ENCODE peak calls at places on chromosomes 4 and X, in five cellular contexts. S is A549; I is CD8-positive, alpha-beta T cell; U is left lung; Y is CD4-positive, alpha-beta memory T cell. X is an unnamed sample.

GRCh38 chr4:10111067-10111801 is 5.4 kb downstream of the WDR1 start:
- DNase-seq in U (no peak), S (no peak), I (no peak), Y (no peak), X (no peak)

GRCh38 chr4:175273995-175274753 is 356.0 kb downstream of the ADAM29 start:
- DNase-seq in S (no peak), I (no peak), Y (no peak), U (no peak), X (no peak)

GRCh38 chrX:12975670-12975965 is 708 bp downstream of the TMSB4X start:
- DNase-seq in Y (no peak), I (no peak), S (no peak), U (peak; percentile 83), X (no peak)

GRCh38 chr4:1856920-1857699 is 1.2 kb upstream of the LETM1 start:
- DNase-seq in Y (no peak), I (no peak), U (no peak), S (no peak), X (peak; percentile 59)

GRCh38 chr4:99351487-99351886 is 1.1 kb downstream of the ADH1C start:
- DNase-seq in U (no peak), S (no peak), I (no peak), Y (no peak), X (no peak)

GRCh38 chrX:154804957-154805695 is at the start of gene MPP1:
- DNase-seq in I (peak; percentile 68), Y (peak; percentile 54), U (peak; percentile 93), S (peak; percentile 68), X (peak; percentile 81)

GRCh38 chr4:145436793-145437192 is 44.9 kb upstream of the SMAD1 start:
- DNase-seq in S (no peak), Y (no peak), U (no peak), I (no peak), X (no peak)

GRCh38 chr4:78244691-78245485 is 187.8 kb downstream of the FRAS1 start:
- DNase-seq in Y (no peak), U (no peak), I (no peak), S (no peak), X (no peak)

GRCh38 chr4:86960557-86960959 is 25.7 kb downstream of the AFF1 start:
- DNase-seq in U (no peak), S (no peak), I (no peak), Y (no peak), X (no peak)

GRCh38 chr4:173937871-173938270 is 345.6 kb downstream of the FBXO8 start:
- DNase-seq in I (no peak), S (no peak), Y (no peak), U (no peak), X (no peak)

GRCh38 chrX:132622130-132622529 is 133.3 kb upstream of the MBNL3 start:
- DNase-seq in I (peak; percentile 10), S (no peak), Y (no peak), U (no peak), X (no peak)

GRCh38 chr4:179831274-179831673 is 2389.0 kb upstream of the AGA start:
- DNase-seq in Y (no peak), S (no peak), U (no peak), I (no peak), X (no peak)

GRCh38 chr4:48571471-48571870 is 81.4 kb downstream of the ZAR1 start:
- DNase-seq in S (no peak), U (no peak), I (no peak), Y (no peak), X (no peak)

GRCh38 chr4:1508161-1509160 is 102.2 kb upstream of the NKX1-1 start:
- DNase-seq in I (no peak), U (peak; percentile 81), S (no peak), Y (no peak), X (no peak)

GRCh38 chrX:9902651-9903050 is 64.5 kb upstream of the CLDN34 start:
- DNase-seq in U (no peak), Y (no peak), S (no peak), I (no peak), X (no peak)

GRCh38 chrX:143869018-143869417 is 14.9 kb upstream of the UBE2NL start:
- DNase-seq in I (no peak), U (no peak), Y (no peak), S (no peak), X (no peak)

GRCh38 chr4:139208404-139208945 is 31.5 kb upstream of the ELF2 start:
- DNase-seq in S (no peak), Y (no peak), U (no peak), I (no peak), X (no peak)

GRCh38 chr4:139210486-139210885 is 33.5 kb upstream of the ELF2 start:
- DNase-seq in U (no peak), Y (no peak), I (no peak), S (no peak), X (no peak)

GRCh38 chr4:139209470-139210063 is 32.5 kb upstream of the ELF2 start:
- DNase-seq in U (no peak), I (no peak), S (no peak), Y (no peak), X (no peak)

GRCh38 chr4:139207247-139207646 is 30.2 kb upstream of the ELF2 start:
- DNase-seq in U (no peak), Y (no peak), I (no peak), S (no peak), X (no peak)

DNA sequence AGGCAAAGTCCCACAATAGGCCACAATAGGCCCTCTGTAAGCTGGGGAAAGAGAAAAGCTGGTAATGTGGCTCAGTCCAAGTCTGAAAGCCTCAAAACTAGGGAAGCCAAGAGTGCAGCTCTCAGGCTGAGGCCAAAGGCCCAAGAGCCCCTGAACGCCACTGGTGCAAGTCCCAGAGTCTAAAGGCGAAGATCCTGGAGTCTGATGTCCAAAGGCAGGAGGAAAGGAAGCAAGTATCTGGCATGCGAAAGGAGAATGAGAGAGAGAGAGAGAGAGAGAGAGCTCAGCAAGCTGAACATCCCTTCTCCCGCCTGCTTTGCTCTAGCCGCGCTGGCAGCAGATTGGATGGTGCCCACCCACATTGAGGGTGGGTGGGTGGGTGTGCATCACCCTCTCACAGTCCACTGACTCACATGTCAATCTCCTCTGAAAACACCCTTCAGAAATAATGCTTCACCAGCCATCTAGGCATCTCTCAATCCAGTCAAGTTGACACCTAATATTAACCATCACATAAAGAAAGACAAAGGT is 30.9 kb upstream of the ELF2 start:
- DNase-seq in S (no peak), U (no peak), I (no peak), Y (no peak), X (no peak)
- H3K27ac ChIP-seq in S (no peak overlapping the region), U (peak overlapping the region; percentile 72), I (no peak overlapping the region), Y (no peak overlapping the region), X (no peak overlapping the region)

DNA sequence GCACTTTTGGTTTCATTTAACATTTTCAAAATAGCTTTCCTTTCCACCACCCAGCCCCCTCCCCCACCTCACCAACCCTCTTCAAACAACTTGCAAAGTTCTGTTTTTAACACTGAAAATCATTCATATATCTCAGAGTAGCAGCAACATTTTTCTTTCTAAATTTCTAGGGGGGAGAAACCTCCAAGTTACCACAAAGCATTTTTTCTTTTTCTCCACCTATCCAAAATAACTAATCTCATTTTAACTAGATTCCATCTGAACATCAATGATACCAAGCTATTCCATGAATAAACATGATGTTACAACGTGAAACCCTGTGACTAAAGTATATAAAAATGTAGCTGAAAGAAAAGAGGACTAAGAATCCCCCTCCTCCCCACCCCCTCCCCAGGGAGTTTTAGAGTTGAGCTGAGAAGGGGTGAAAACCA is 5.3 kb downstream of the LDB2 start:
- DNase-seq in I (no peak), U (no peak), Y (no peak), S (no peak), X (no peak)
- H3K27ac ChIP-seq in I (no peak overlapping the region), U (peak overlapping the region; percentile 68), Y (no peak overlapping the region), S (no peak overlapping the region), X (no peak overlapping the region)

DNA sequence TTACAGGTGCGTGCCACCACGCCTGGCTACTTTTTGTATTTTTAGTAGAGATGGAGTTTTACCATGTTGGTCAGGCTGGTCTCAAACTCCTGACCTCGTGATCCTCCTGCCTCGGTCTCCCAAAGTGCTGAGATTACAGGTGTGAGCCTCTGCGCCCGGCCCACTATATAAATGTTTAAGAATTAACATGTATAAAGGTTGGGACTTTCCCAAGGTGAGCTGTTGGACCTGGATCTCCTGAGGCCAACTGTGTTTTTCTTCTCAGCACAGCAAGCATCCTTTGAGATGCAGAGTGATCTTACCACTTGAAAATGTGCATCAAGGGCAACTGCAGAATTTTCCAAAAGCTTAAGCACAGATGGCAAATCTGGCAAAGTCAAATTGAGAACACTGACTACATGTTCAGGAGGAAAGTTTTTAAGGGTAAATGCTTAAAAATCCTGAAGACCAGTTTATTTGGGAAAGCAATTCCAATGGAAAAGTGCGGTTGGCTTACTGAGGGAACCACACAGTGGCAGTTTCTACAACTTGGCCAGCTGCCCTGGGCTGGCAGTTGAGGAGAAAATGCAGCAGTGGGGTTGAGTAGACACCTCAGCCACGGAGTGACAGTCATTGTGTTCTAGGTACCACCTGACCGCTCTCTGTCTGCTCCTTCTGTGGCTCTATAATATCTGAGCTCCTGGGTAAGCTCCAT is 168.9 kb downstream of the CBR4 start:
- DNase-seq in Y (no peak), U (no peak), S (no peak), I (no peak), X (no peak)
- H3K27ac ChIP-seq in Y (no peak overlapping the region), U (no peak overlapping the region), S (no peak overlapping the region), I (no peak overlapping the region), X (peak overlapping the region; percentile 93)

GRCh38 chr4:57068237-57068981 is 41.8 kb downstream of the IGFBP7 start:
- DNase-seq in U (no peak), I (no peak), Y (no peak), S (no peak), X (no peak)
- H3K27ac ChIP-seq in U (no peak overlapping the region), I (no peak overlapping the region), Y (no peak overlapping the region), S (peak overlapping the region; percentile 30), X (peak overlapping the region; percentile 75)

GRCh38 chr4:41142946-41143720 is 71.2 kb downstream of the APBB2 start:
- DNase-seq in S (no peak), Y (no peak), I (no peak), U (no peak), X (no peak)
- H3K27ac ChIP-seq in S (peak overlapping the region; percentile 43), Y (no peak overlapping the region), I (no peak overlapping the region), U (peak overlapping the region; percentile 64), X (peak overlapping the region; percentile 88)

DNA sequence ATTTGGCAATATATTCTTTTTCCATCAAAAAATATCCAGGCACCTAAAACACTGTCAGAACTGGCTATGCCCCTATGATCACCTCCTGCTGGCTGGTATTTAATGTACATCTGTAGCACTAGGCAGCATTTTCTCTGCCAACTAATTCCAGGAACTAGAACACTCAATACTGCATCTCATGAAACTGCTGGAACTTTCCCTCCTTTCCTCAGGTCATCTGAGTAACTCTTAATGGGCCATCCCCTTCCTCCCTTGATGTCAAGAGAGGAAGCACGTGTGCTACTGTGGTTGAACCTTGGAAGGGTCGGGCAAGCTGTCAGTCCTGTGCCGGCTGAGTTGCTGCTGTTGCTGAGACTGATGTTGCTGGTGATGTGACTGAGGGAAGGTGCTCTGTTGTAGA is 39.4 kb downstream of the TMEM165 start:
- DNase-seq in S (no peak), U (no peak), Y (peak; percentile 38), I (peak; percentile 13), X (no peak)
- H3K27ac ChIP-seq in S (no peak overlapping the region), U (no peak overlapping the region), Y (no peak overlapping the region), I (no peak overlapping the region), X (no peak overlapping the region)